ENCODE peak calls at places on chromosomes 7 and 10, in nine cellular contexts. S is H9, L is psoas muscle, E is right lobe of liver, X is IMR-90, U is Peyer's patch, P is uterus, K is cardiac muscle cell, Y is A549. N is an unnamed sample. For H3K4me1, the result is how much of the 10 kb centered on the place peaks cover.

GRCh38 chr10:46549171-46550075 is 7.0 kb downstream of the GPRIN2 start:
- DNase-seq in E (peak), K (no peak), Y (no peak), S (peak), L (peak), P (no peak), U (peak), X (no peak), N (peak)

GRCh38 chr7:21454906-21455305 is 27.0 kb downstream of the SP4 start:
- DNase-seq in E (no peak), Y (no peak), S (no peak), P (no peak), U (no peak), X (no peak), L (no peak), K (no peak), N (no peak)

GRCh38 chr10:15879663-15880062 is 19.4 kb upstream of the MINDY3 start:
- DNase-seq in K (no peak), L (no peak), E (no peak), Y (no peak), U (no peak), X (no peak), S (no peak), P (no peak), N (no peak)

GRCh38 chr7:10643545-10643944 is 330.1 kb upstream of the PHF14 start:
- DNase-seq in E (no peak), Y (no peak), X (no peak), U (no peak), K (no peak), P (no peak), L (no peak), S (no peak), N (no peak)

GRCh38 chr7:26555971-26556830 is 264.5 kb downstream of the SNX10 start:
- DNase-seq in E (no peak), P (no peak), Y (no peak), U (no peak), S (no peak), X (no peak), L (no peak), K (no peak), N (no peak)

GRCh38 chr7:27745064-27745583 is 5.2 kb downstream of the TAX1BP1 start:
- DNase-seq in E (no peak), P (no peak), X (peak), Y (peak), S (peak), L (no peak), K (peak), U (no peak), N (no peak)

GRCh38 chr7:100167912-100168323 is 499 bp downstream of the GAL3ST4 start:
- DNase-seq in X (no peak), S (peak), Y (no peak), K (peak), P (no peak), E (no peak), L (peak), U (peak), N (no peak)

GRCh38 chr10:46218921-46219320 is 67.9 kb upstream of the ANTXRL start:
- DNase-seq in P (no peak), X (no peak), U (no peak), K (peak), Y (no peak), E (no peak), S (no peak), L (no peak), N (no peak)

GRCh38 chr7:139855498-139856270 is 26.6 kb downstream of the TBXAS1 start:
- DNase-seq in P (no peak), Y (no peak), L (no peak), U (no peak), E (no peak), K (peak), X (no peak), S (no peak), N (no peak)

GRCh38 chr7:26291699-26292538 is at the start of gene SNX10:
- DNase-seq in E (peak), K (peak), S (peak), Y (peak), L (peak), U (peak), X (no peak), P (peak), N (peak)

GRCh38 chr7:79130715-79131114 is 322.8 kb downstream of the MAGI2 start:
- DNase-seq in K (no peak), P (no peak), S (no peak), U (no peak), X (no peak), Y (no peak), E (no peak), L (no peak), N (no peak)

GRCh38 chr10:70145666-70146488 is 623 bp downstream of the TYSND1 start:
- DNase-seq in S (peak), U (peak), X (peak), Y (peak), E (peak), L (peak), P (peak), K (peak), N (peak)

GRCh38 chr7:159042639-159043101 is 102.0 kb downstream of the VIPR2 start:
- DNase-seq in P (no peak), E (peak), L (no peak), Y (no peak), X (no peak), K (no peak), S (no peak), U (peak), N (no peak)

GRCh38 chr10:75209325-75210192 is 1.0 kb upstream of the VDAC2 start:
- DNase-seq in X (peak), S (no peak), L (peak), E (peak), U (peak), Y (peak), P (peak), K (peak), N (peak)

GRCh38 chr10:127928021-127928806 is 21.3 kb downstream of the PTPRE start:
- DNase-seq in E (no peak), Y (no peak), L (no peak), P (no peak), K (peak), X (peak), U (no peak), S (no peak), N (no peak)

GRCh38 chr7:41628926-41629325 is 74.0 kb downstream of the INHBA start:
- DNase-seq in X (peak), K (no peak), P (no peak), L (no peak), Y (no peak), U (no peak), E (no peak), S (no peak), N (peak)

GRCh38 chr7:103343758-103344452 is 662 bp downstream of the DNAJC2 start:
- DNase-seq in U (peak), P (peak), S (no peak), X (peak), Y (peak), E (no peak), K (peak), L (no peak), N (no peak)

GRCh38 chr7:31323101-31323500 is 17.4 kb downstream of the NEUROD6 start:
- DNase-seq in U (no peak), L (no peak), S (no peak), P (no peak), E (no peak), X (no peak), K (no peak), Y (no peak), N (no peak)

GRCh38 chr7:39353615-39354376 is 212.4 kb upstream of the YAE1 start:
- DNase-seq in L (no peak), U (no peak), K (peak), X (no peak), P (peak), S (peak), Y (no peak), E (peak), N (peak)

GRCh38 chr7:42197391-42197790 is 39.6 kb downstream of the GLI3 start:
- DNase-seq in S (no peak), U (no peak), E (no peak), L (no peak), P (no peak), Y (no peak), X (peak), K (peak), N (no peak)

GRCh38 chr10:14653271-14654161 is 121.2 kb downstream of the FAM107B start:
- DNase-seq in L (no peak), P (no peak), E (no peak), K (peak), X (peak), S (peak), U (no peak), Y (peak), N (peak)

GRCh38 chr7:151856098-151856497 is 20.8 kb downstream of the PRKAG2 start:
- DNase-seq in P (no peak), Y (no peak), S (no peak), U (no peak), X (no peak), L (peak), K (no peak), E (no peak), N (no peak)

GRCh38 chr7:93046641-93047040 is 71.1 kb downstream of the SAMD9 start:
- DNase-seq in E (no peak), X (no peak), Y (peak), P (no peak), U (no peak), S (no peak), K (no peak), L (no peak), N (no peak)

GRCh38 chr7:132609906-132610520 is 33.7 kb upstream of the PLXNA4 start:
- DNase-seq in Y (no peak), X (no peak), K (no peak), L (no peak), P (no peak), U (no peak), S (no peak), E (no peak), N (peak)

GRCh38 chr10:96465599-96465998 is 48.1 kb downstream of the TLL2 start:
- DNase-seq in Y (no peak), L (no peak), X (no peak), U (no peak), E (no peak), K (no peak), P (no peak), S (no peak), N (no peak)

DNA sequence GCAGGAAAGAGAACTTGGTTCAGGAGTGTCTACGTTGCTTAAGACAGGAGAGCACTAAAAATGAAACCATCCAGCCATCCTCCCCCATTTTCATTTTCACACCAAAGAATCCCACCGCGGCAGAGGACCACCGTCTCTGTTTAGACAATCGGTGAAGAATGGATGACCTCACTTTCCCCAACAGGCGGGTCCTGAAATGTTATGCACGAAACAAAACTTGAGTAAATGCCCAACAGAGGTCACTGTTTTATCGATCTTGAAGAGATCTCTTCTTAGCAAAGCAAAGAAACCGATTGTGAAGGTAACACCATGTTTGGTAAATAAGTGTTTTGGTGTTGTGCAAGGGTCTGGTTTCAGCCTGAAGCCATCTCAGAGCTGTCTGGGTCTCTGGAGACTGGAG is 1.4 kb upstream of the IL6 start:
- DNase-seq in X (peak), Y (peak), P (no peak), E (no peak), S (no peak), K (peak), U (no peak), L (no peak), N (no peak)
- H3K4me1 ChIP-seq in X (under half), Y (under half), P (under half), E (under half), S (under half), K (under half), U (under half), L (under half), N (half or more)

DNA sequence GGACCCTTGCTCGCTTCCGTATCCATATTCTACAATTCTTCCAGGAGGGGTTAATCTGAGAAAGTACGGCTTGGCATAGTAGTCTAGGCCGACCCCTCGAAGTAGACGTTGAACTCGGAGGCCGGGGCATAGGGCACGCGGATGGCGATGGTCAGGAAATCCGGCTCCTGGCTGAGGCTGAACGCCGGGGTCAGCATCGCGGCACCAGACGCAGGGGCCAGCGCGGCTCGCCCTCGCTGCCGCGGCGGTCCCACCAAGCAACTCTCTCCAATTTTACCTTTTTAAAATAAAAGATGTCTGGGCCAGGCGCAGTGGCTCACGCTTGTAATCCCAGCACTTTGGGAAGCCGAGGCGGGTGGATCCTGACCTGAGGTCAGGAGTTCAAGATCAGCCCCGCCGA is 7.3 kb upstream of the SGMS1 start:
- DNase-seq in E (no peak), P (no peak), U (no peak), K (no peak), X (no peak), S (no peak), L (no peak), Y (no peak), N (no peak)
- H3K27ac ChIP-seq in E (no peak), P (no peak), U (no peak), K (no peak), X (no peak), S (no peak), L (no peak), Y (no peak), N (no peak)

DNA sequence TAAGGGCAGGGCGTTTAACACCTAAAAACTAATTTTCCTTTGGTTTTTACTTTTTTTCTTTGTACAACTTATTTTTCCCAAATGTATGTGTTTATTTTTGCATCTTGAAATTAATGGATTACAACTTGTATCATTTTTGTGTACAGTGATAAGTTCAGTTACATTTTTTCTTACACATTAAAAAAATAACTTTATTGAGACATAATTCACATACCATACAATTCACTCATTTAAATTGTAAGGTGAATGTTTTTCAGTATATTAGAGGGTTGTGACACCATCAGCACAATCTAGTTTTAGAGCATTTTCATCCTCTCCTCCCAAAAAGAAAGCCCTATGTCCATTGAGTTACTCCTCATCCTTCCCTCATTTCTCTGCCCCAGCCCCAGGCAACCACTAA is 11.6 kb downstream of the OGDH start:
- DNase-seq in S (no peak), U (no peak), E (no peak), P (no peak), L (no peak), Y (no peak), X (no peak), K (no peak), N (no peak)
- H3K4me1 ChIP-seq in S (under half), U (under half), E (under half), P (under half), L (half or more), Y (under half), X (under half), K (under half), N (half or more)

GRCh38 chr7:154770361-154770760 is 232.6 kb downstream of the PAXIP1 start:
- DNase-seq in P (no peak), E (no peak), L (no peak), S (no peak), X (no peak), K (no peak), U (no peak), Y (no peak), N (no peak)
- H3K27ac ChIP-seq in P (no peak), E (no peak), L (no peak), S (no peak), X (no peak), K (no peak), U (no peak), Y (no peak), N (no peak)

GRCh38 chr7:44629825-44630580 is 23.6 kb downstream of the OGDH start:
- DNase-seq in X (no peak), U (no peak), L (no peak), S (no peak), K (no peak), E (no peak), Y (no peak), P (no peak), N (no peak)
- H3K4me1 ChIP-seq in X (under half), U (under half), L (under half), S (under half), K (under half), E (under half), Y (under half), P (under half), N (half or more)